ENCODE peak calls at places on chromosome 4, in ten cellular contexts. H is mammary epithelial cell, X is body of pancreas, A is mesenchymal stem cell, T is tibial nerve, C is colonic mucosa, S is A549, Y is aorta, B is cardiac muscle cell, Z is fibroblast of lung. I is an unnamed sample.

GRCh38 chr4:71069063-71069462 is 75.6 kb downstream of the DCK start:
- DNase-seq in S (no peak), T (no peak), H (no peak), Y (no peak), C (no peak), B (no peak), A (no peak), Z (no peak), X (no peak), I (no peak)

GRCh38 chr4:53044651-53044960 is 182.5 kb downstream of the RASL11B start:
- DNase-seq in T (no peak), S (no peak), X (no peak), C (no peak), Y (no peak), B (no peak), A (no peak), H (no peak), Z (no peak), I (no peak)

GRCh38 chr4:187128226-187128625 is 404.6 kb upstream of the FAT1 start:
- DNase-seq in B (no peak), T (no peak), X (no peak), S (no peak), Z (no peak), A (peak; percentile 83), H (peak; percentile 95), C (no peak), Y (no peak), I (no peak)

GRCh38 chr4:76614589-76614988 is 179.6 kb downstream of the SHROOM3 start:
- DNase-seq in H (no peak), A (no peak), Y (peak; percentile 73), B (no peak), S (no peak), T (no peak), X (no peak), Z (peak; percentile 65), C (no peak), I (no peak)

GRCh38 chr4:69896530-69897116 is 34.2 kb upstream of the CSN1S1 start:
- DNase-seq in C (no peak), X (no peak), T (no peak), B (peak; percentile 54), H (no peak), A (peak; percentile 11), S (no peak), Z (peak; percentile 62), Y (no peak), I (no peak)

GRCh38 chr4:119011607-119011988 is 122.9 kb downstream of the SYNPO2 start:
- DNase-seq in C (no peak), A (no peak), Y (no peak), H (no peak), B (no peak), T (no peak), X (no peak), S (no peak), Z (no peak), I (no peak)

GRCh38 chr4:123599920-123600394 is 203.4 kb downstream of the SPRY1 start:
- DNase-seq in T (peak; percentile 56), S (no peak), A (peak; percentile 82), C (peak; percentile 89), Z (peak; percentile 17), X (peak; percentile 69), Y (peak; percentile 82), B (peak; percentile 81), H (no peak), I (peak; percentile 62)

GRCh38 chr4:158129649-158130048 is 43.2 kb downstream of the GASK1B start:
- DNase-seq in A (no peak), T (no peak), B (no peak), Z (no peak), X (no peak), Y (no peak), C (no peak), S (no peak), H (peak; percentile 61), I (no peak)

GRCh38 chr4:8188743-8189550 is 10.1 kb upstream of the SH3TC1 start:
- DNase-seq in B (peak; percentile 71), X (peak; percentile 87), H (peak; percentile 98), C (no peak), A (no peak), T (no peak), Y (peak; percentile 86), S (no peak), Z (peak; percentile 48), I (peak; percentile 82)

GRCh38 chr4:6199344-6199921 is 916 bp downstream of the JAKMIP1 start:
- DNase-seq in Z (no peak), C (no peak), T (no peak), A (no peak), X (no peak), Y (no peak), B (no peak), H (peak; percentile 17), S (no peak), I (no peak)

GRCh38 chr4:13559414-13559813 is 15.1 kb upstream of the NKX3-2 start:
- DNase-seq in Z (peak; percentile 29), B (peak; percentile 74), T (no peak), H (peak; percentile 78), C (no peak), Y (no peak), A (peak; percentile 84), S (no peak), X (no peak), I (no peak)

GRCh38 chr4:11483076-11483475 is 54.4 kb upstream of the HS3ST1 start:
- DNase-seq in S (no peak), B (no peak), Z (no peak), Y (no peak), A (peak; percentile 50), H (no peak), X (no peak), C (no peak), T (no peak), I (no peak)

GRCh38 chr4:126794363-126794762 is 838.4 kb upstream of the INTU start:
- DNase-seq in Z (peak; percentile 48), H (peak; percentile 64), S (no peak), Y (no peak), T (no peak), B (peak; percentile 51), C (no peak), A (peak; percentile 54), X (no peak), I (no peak)
- H3K27ac ChIP-seq in Z (no peak overlapping the region), H (no peak overlapping the region), S (no peak overlapping the region), Y (no peak overlapping the region), T (no peak overlapping the region), B (no peak overlapping the region), C (no peak overlapping the region), A (no peak overlapping the region), X (no peak overlapping the region), I (no peak overlapping the region)

DNA sequence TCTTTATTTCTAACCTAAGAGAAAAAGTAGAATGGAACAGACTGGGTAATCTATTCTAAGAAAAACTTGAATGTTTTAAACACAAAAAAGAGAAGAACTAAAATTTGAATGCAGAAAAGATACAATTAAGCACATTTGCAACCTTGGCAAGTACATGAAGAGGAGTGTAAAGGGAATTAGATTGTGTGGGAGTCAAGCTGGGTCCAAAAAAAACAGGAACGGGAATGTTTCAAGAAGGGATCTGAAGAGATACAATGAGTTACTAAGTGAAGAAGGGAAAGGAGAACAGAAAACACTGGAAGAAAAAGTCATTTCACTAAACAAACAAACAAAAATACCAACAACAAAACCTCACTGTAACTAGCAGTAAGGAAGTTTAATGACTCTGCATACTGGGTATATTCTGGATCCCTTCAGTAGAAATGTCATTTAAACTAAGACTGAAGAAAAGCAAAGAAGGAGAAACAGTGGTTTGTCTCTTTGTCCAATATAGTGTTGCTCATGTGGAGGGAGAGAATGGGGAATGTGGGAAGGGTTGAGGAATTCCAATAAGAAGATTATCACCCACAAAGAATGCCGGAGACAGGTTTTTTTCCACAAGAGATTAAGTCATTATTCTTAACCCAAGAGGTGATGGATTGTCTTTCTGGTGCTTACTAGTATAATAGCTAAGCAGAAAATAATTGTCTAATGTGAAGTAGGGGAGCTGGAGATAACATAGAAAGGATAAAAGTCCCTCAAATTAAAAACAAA is 50.4 kb upstream of the PTPN13 start:
- DNase-seq in Z (no peak), A (peak; percentile 48), S (no peak), H (no peak), B (peak; percentile 54), C (no peak), Y (no peak), T (no peak), X (no peak), I (no peak)
- H3K27ac ChIP-seq in Z (no peak overlapping the region), A (peak overlapping the region; percentile 66), S (no peak overlapping the region), H (no peak overlapping the region), B (no peak overlapping the region), C (no peak overlapping the region), Y (no peak overlapping the region), T (no peak overlapping the region), X (no peak overlapping the region), I (no peak overlapping the region)

DNA sequence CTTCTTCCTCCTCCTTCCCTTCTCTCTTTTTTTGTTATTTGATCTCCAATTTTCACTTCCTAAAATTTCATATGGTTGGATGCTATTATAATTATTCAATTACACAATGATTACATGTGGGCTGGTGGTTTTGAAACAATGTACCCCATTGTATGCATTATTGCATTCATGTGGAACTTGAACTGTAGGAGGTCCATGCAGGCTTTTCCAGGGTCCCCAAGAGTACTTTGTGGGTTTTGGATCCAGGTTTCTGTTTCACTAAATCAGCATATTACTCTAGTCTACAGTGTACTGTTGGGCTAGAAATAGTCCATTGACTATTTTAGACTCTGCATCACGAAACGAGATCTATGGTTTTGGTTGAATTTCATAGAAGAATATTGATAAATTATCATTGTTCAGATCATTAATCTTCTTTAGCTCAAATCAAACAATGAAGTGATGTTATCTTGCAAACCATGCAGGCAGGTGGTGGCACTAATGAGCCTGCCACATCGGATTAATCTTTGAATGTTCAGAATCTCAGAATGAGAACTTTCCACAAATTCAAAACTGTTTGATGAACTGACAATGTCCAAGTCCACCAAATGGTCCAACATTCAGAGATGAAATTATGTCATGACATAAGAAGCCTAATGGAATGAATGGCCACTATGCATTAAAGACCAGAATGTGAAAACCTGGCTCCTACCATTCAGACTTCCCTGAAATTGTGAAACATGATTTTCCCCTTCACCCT is 67.7 kb downstream of the SORBS2 start:
- DNase-seq in C (no peak), B (no peak), T (no peak), Z (no peak), X (no peak), S (no peak), A (no peak), Y (no peak), H (no peak), I (no peak)
- H3K27ac ChIP-seq in C (no peak overlapping the region), B (no peak overlapping the region), T (no peak overlapping the region), Z (no peak overlapping the region), X (no peak overlapping the region), S (no peak overlapping the region), A (no peak overlapping the region), Y (no peak overlapping the region), H (no peak overlapping the region), I (no peak overlapping the region)

DNA sequence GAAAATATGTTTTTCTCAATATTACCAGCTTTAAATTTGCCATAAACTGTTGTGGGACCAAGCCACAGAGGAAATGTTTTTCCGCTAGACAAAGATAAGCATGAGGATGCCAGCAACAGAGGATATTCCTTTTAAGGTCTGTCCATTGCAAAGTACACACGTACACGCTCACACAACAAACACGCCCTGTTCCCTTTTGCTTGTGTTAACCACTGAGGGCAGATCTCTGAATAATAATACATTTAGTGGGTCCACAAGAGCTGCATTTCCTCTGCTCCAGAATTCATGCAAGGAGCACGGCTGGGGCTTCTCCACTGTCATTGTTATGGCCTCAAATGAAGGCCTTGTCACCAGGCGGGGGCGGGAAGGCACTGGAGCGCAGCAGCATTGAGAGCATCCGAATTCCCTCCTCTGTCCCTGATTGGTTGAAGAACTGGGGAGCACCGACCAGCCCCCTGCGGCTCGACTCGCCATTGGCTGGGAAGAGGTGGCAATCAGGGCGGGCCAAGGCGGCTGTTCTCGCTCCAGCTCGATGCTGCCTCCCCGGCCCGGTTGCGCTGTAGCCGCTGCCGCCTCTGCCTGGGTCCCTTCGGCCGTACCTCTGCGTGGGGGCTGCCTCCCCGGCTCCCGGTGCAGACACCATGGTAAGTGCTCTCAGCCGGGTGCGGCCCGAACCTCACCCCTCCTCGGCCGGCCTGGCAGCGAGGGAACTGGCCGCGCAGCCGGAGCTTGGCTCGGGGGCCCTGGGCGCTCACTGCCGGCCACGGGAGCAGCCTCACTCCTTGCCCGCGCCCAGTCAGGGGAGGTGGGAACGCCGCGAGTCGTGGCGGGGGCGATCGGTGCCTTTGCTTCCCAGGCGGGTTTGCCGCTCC is at the start of gene GUCY1B1:
- DNase-seq in Y (peak; percentile 97), H (peak; percentile 83), Z (peak; percentile 95), X (peak; percentile 92), S (peak; percentile 76), T (peak; percentile 78), A (peak; percentile 93), C (peak; percentile 76), B (peak; percentile 97), I (peak; percentile 81)
- H3K27ac ChIP-seq in Y (peak within 1 kb of the TSS; percentile 53), H (no peak within 1 kb of the TSS), Z (no peak within 1 kb of the TSS), X (peak within 1 kb of the TSS; percentile 88), S (peak within 1 kb of the TSS; percentile 74), T (peak within 1 kb of the TSS; percentile 32), A (no peak within 1 kb of the TSS), C (peak within 1 kb of the TSS; percentile 76), B (peak within 1 kb of the TSS; percentile 24), I (peak within 1 kb of the TSS; percentile 90)

I was measured in stomach.